ENCODE peak calls at places on chromosome 6, in five cellular contexts. Y is astrocyte, F is HCT116, U is GM12878, J is DND-41. X is an unnamed sample. For H3K9me3, the result is how much of the 10 kb centered on the place peaks cover.

GRCh38 chr6:164013480-164014208 is 599.1 kb downstream of the QKI start:
- DNase-seq in Y (peak), J (no peak), U (no peak), F (no peak), X (no peak)

GRCh38 chr6:4084444-4085328 is 5.7 kb upstream of the FAM217A start:
- DNase-seq in F (no peak), J (no peak), U (no peak), Y (no peak), X (no peak)

GRCh38 chr6:134813146-134813545 is 136.8 kb downstream of the ALDH8A1 start:
- DNase-seq in U (no peak), F (no peak), Y (peak), J (no peak), X (no peak)

GRCh38 chr6:12527339-12527738 is 189.2 kb upstream of the PHACTR1 start:
- DNase-seq in J (no peak), Y (peak), F (no peak), U (no peak), X (no peak)

GRCh38 chr6:38155144-38155543 is 335.6 kb downstream of the ZFAND3 start:
- DNase-seq in F (no peak), J (no peak), U (no peak), Y (no peak), X (no peak)

GRCh38 chr6:27188885-27189418 is 58.5 kb upstream of the PRSS16 start:
- DNase-seq in U (peak), Y (peak), F (peak), J (peak), X (peak)

GRCh38 chr6:157760589-157761330 is 62.3 kb upstream of the SNX9 start:
- DNase-seq in U (no peak), F (no peak), Y (peak), J (no peak), X (no peak)

GRCh38 chr6:159097256-159097655 is 52.5 kb upstream of the TAGAP start:
- DNase-seq in U (no peak), J (no peak), F (no peak), Y (no peak), X (no peak)

GRCh38 chr6:31750411-31751022 is 10.7 kb downstream of the MSH5 start:
- DNase-seq in F (no peak), Y (peak), J (no peak), U (no peak), X (no peak)

GRCh38 chr6:44367686-44368085 is 19.8 kb upstream of the CDC5L start:
- DNase-seq in U (no peak), F (no peak), J (no peak), Y (no peak), X (no peak)

GRCh38 chr6:136549359-136550044 is 720 bp downstream of the MAP7 start:
- DNase-seq in U (no peak), Y (no peak), J (no peak), F (no peak), X (no peak)

GRCh38 chr6:157656437-157657005 is 166.5 kb upstream of the SNX9 start:
- DNase-seq in F (no peak), J (no peak), U (no peak), Y (peak), X (no peak)

GRCh38 chr6:87772597-87773530 is 70.8 kb upstream of the AKIRIN2 start:
- DNase-seq in Y (no peak), U (no peak), F (no peak), J (no peak), X (no peak)

GRCh38 chr6:110589865-110590513 is 113.6 kb upstream of the SLC22A16 start:
- DNase-seq in Y (no peak), U (peak), J (no peak), F (no peak), X (no peak)

GRCh38 chr6:126923807-126924206 is 194.7 kb upstream of the RSPO3 start:
- DNase-seq in Y (no peak), U (no peak), J (no peak), F (no peak), X (no peak)

GRCh38 chr6:73884540-73884939 is 188.5 kb downstream of the CD109 start:
- DNase-seq in F (no peak), U (no peak), Y (no peak), J (no peak), X (no peak)

GRCh38 chr6:122798099-122798641 is 9.1 kb downstream of the SMPDL3A start:
- DNase-seq in U (no peak), Y (peak), F (peak), J (no peak), X (no peak)

GRCh38 chr6:142850653-142851434 is 94.1 kb downstream of the HIVEP2 start:
- DNase-seq in F (no peak), U (peak), J (no peak), Y (peak), X (no peak)

DNA sequence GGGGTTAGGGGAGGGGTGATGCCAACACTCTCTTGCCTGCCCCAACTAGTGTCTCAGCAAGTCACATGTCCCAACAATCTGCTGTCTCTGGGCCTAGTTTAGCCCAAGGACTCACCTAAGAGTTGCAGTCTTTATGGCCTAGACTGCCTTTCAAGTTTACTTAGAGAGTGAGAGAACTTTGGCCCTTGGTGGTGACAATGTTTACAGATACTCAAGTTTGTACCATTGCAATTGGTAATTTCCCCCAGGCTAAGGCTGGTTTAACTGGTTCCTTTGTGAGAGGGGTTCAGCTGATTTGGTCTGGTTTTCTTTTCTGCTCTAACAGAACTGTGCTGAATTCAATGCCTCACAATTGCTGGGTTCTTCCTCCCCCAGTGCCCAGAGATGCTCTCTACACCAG is 1279.9 kb upstream of the EYS start:
- DNase-seq in F (no peak), J (no peak), Y (no peak), U (no peak), X (no peak)
- H3K9me3 ChIP-seq in F (under half), J (under half), Y (under half), U (under half), X (under half)

GRCh38 chr6:689223-689622 is 3.7 kb downstream of the EXOC2 start:
- DNase-seq in J (no peak), F (no peak), U (no peak), Y (no peak), X (no peak)

GRCh38 chr6:693737-694038 is 749 bp upstream of the EXOC2 start:
- DNase-seq in J (no peak), F (no peak), U (no peak), Y (no peak), X (no peak)

GRCh38 chr6:692356-692851 is 535 bp downstream of the EXOC2 start:
- DNase-seq in J (peak), F (peak), U (peak), Y (peak), X (peak)

DNA sequence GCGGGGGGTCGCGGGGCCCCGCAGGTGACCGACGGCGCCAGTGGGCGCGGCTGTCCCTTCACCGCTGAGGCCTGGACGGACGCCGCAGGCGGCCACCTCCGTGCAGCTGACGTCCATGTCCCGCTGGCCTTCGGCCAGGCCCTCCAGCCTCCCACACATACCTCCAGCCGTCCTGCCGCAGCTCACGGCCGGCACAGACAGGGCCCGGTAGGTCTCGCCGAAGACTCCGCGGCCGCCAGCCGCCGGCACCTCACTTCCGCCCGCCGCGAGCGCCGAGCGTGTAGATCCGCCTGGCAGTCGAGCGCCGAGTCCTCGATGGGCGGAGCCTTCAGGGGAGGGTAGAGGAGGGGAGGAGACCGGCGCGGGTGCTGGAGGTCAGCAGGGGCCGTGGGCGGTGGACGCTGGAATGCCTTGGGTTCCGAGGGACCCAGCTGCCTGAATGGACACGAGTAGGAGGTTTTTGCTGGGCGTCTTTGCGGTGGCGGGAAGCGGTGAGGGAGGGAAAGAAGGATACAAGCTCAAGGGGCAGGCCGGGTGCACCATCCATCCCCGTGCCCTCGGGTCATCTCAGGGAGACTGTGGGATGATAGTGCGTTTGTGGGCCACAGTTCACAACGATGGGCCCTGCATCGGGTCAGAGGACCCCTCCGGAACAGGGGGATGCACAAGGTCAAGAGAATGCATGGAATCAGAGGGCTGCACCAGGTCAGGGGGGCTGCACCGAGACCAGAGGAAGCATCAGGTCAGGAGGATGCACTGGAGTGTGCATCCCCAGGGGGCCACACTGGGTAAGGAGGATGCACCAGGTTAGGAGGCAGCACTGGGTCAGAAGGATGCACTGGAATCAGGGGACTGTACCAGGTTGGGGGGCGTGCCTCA is at the start of gene EXOC2:
- DNase-seq in Y (peak), U (peak), J (peak), F (peak), X (peak)
- TF ChIP-seq EZH2 in Y (no peak), U (no peak), J (no peak), F (no peak), X (no peak)

GRCh38 chr6:106757267-106757666 is 127.9 kb downstream of the QRSL1 start:
- DNase-seq in F (no peak), J (no peak), Y (no peak), U (no peak), X (no peak)

GRCh38 chr6:106761160-106761559 is 131.8 kb downstream of the QRSL1 start:
- DNase-seq in U (no peak), F (no peak), Y (no peak), J (no peak), X (no peak)

GRCh38 chr6:106754215-106754614 is 124.8 kb downstream of the QRSL1 start:
- DNase-seq in U (no peak), Y (no peak), F (no peak), J (no peak), X (no peak)

GRCh38 chr6:106759112-106759511 is 129.7 kb downstream of the QRSL1 start:
- DNase-seq in Y (no peak), U (no peak), J (no peak), F (no peak), X (no peak)

GRCh38 chr6:106757722-106758467 is 128.5 kb downstream of the QRSL1 start:
- DNase-seq in F (no peak), U (no peak), Y (no peak), J (no peak), X (no peak)
- H3K4me2 ChIP-seq in F (no peak), U (no peak), Y (no peak), J (no peak), X (no peak)

GRCh38 chr6:91057689-91058088 is 470.8 kb upstream of the MAP3K7 start:
- DNase-seq in U (no peak), F (no peak), J (no peak), Y (no peak), X (no peak)

GRCh38 chr6:91055959-91056358 is 469.1 kb upstream of the MAP3K7 start:
- DNase-seq in F (no peak), U (no peak), Y (no peak), J (no peak), X (no peak)
- H3K9me3 ChIP-seq in F (under half), U (under half), Y (under half), J (under half), X (under half)

DNA sequence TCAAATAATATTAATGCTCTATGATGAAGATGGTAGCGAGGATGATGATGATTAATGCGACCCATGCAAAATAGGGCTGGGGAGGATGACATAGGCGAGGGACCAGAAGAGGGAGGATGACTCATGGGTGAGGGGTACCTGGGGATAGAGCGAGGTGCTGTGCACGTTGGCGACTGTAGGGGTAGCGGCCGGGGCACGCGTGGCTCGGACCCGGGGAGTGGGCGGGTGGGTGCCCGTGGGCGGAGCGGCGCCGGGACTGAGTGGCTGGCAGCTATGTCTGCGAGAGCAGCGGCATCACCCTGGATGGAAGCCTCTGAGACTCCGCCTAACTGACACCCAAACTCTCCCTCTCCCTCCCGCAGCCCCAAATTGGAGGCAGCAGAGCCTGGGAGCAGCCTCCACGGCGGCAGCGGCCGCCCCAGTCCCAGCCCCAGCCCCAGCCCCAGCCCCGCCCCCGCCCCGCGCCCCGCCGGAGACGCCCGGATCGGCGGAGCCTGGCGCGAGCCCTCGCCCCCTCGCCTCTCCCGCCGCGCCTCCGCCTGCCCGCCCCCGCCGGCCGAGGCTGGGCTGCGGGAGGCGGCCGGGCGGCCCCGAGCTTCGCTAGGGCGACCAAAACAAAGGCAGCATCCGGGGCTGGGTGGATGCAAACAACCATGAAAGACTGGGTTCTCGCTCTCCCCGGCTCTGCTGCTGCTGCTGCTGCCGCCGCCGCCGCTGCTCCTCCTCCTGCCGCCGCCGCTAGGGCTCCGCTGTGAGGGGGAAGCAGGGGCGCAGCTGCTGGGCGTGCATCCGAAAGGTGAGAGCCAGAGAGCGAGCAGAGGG is at the start of gene RIMS1:
- DNase-seq in F (no peak), U (no peak), Y (peak), J (no peak), X (peak)
- TF ChIP-seq EZH2 in F (no peak), U (no peak), Y (no peak), J (no peak), X (no peak)

GRCh38 chr6:118086189-118086588 is 179.1 kb downstream of the SLC35F1 start:
- DNase-seq in F (no peak), J (no peak), U (no peak), Y (no peak), X (no peak)

GRCh38 chr6:118085665-118086064 is 178.6 kb downstream of the SLC35F1 start:
- DNase-seq in U (no peak), Y (no peak), J (no peak), F (no peak), X (no peak)

GRCh38 chr6:118083711-118084110 is 176.6 kb downstream of the SLC35F1 start:
- DNase-seq in J (no peak), U (no peak), F (no peak), Y (no peak), X (no peak)

DNA sequence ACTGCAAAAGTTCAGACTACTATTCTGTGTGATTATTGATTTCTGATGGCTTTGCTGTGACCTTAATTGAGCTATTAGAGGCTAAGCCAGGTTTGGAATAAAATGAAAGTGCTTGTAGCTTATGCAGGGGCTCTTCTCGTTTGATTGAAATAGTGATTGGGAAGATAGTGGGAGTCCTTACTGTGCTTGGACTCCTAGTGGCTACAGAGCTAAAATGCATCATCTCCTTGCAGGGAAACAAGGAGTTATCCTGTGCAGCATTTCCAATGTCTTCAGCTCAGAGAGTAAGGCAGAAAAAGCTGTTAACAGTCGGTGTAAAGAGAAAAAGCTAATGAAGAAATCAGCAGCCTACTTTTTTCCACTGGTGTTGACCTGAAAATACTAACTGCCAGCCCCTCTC is 173.5 kb downstream of the SLC35F1 start:
- DNase-seq in J (no peak), F (peak), U (no peak), Y (no peak), X (no peak)
- H3K4me2 ChIP-seq in J (no peak), F (no peak), U (no peak), Y (no peak), X (no peak)

GRCh38 chr6:148595550-148595949 is 151.3 kb upstream of the UST start:
- DNase-seq in J (no peak), F (no peak), Y (no peak), U (no peak), X (no peak)

GRCh38 chr6:148593130-148593812 is 153.6 kb upstream of the UST start:
- DNase-seq in F (no peak), J (no peak), Y (peak), U (no peak), X (no peak)

GRCh38 chr6:148593813-148594170 is 153.0 kb upstream of the UST start:
- DNase-seq in J (no peak), Y (no peak), F (no peak), U (no peak), X (no peak)

GRCh38 chr6:148591656-148592055 is 155.2 kb upstream of the UST start:
- DNase-seq in U (no peak), F (no peak), J (no peak), Y (no peak), X (no peak)

GRCh38 chr6:148590881-148591280 is 155.9 kb upstream of the UST start:
- DNase-seq in F (no peak), J (no peak), U (no peak), Y (no peak), X (no peak)
- H3K9me3 ChIP-seq in F (under half), J (under half), U (under half), Y (under half), X (under half)

GRCh38 chr6:170295519-170296422 is 4.9 kb upstream of the DLL1 start:
- DNase-seq in F (no peak), J (peak), Y (no peak), U (no peak), X (peak)
- TF ChIP-seq EZH2 in F (no peak), J (peak), Y (peak), U (peak), X (no peak)